ENCODE peak calls at places on chromosomes 7 and 10, in five cellular contexts. One of them, this sample, is unnamed.
A peak's percentile ranks its signal among the peaks of the same experiment; 100 is the strongest.

GRCh38 chr7:115561341-115562110 is 469.0 kb downstream of the TFEC start:
- DNase-seq in PC-3: peak; percentile 47
- DNase-seq in H9: no peak
- DNase-seq in fibroblast of lung: peak; percentile 95
- DNase-seq in DND-41: no peak
- DNase-seq in this sample: peak; percentile 88

GRCh38 chr7:30091431-30092386 is 43.1 kb upstream of the MTURN start:
- DNase-seq in H9: no peak
- DNase-seq in DND-41: no peak
- DNase-seq in fibroblast of lung: peak; percentile 91
- DNase-seq in PC-3: peak; percentile 85
- DNase-seq in this sample: peak; percentile 88

GRCh38 chr10:18610517-18610916 is 40.9 kb downstream of the NSUN6 start:
- DNase-seq in DND-41: no peak
- DNase-seq in H9: no peak
- DNase-seq in PC-3: peak; percentile 87
- DNase-seq in fibroblast of lung: peak; percentile 89
- DNase-seq in this sample: peak; percentile 77

GRCh38 chr10:49601857-49602256 is 8.3 kb upstream of the SLC18A3 start:
- DNase-seq in DND-41: no peak
- DNase-seq in PC-3: peak; percentile 87
- DNase-seq in H9: peak; percentile 16
- DNase-seq in fibroblast of lung: peak; percentile 30
- DNase-seq in this sample: peak; percentile 82

GRCh38 chr10:92901819-92902234 is 53.5 kb downstream of the EXOC6 start:
- DNase-seq in DND-41: peak; percentile 69
- DNase-seq in H9: no peak
- DNase-seq in fibroblast of lung: no peak
- DNase-seq in PC-3: no peak
- DNase-seq in this sample: no peak

GRCh38 chr7:129771928-129772479 is 160.5 kb downstream of the NRF1 start:
- DNase-seq in H9: peak; percentile 56
- DNase-seq in fibroblast of lung: no peak
- DNase-seq in PC-3: no peak
- DNase-seq in DND-41: no peak
- DNase-seq in this sample: no peak

GRCh38 chr7:158824028-158824427 is 5.3 kb downstream of the ESYT2 start:
- DNase-seq in fibroblast of lung: peak; percentile 34
- DNase-seq in H9: no peak
- DNase-seq in PC-3: no peak
- DNase-seq in DND-41: peak; percentile 89
- DNase-seq in this sample: peak; percentile 71

GRCh38 chr10:129168660-129169059 is 298.4 kb upstream of the MGMT start:
- DNase-seq in PC-3: no peak
- DNase-seq in DND-41: no peak
- DNase-seq in fibroblast of lung: no peak
- DNase-seq in H9: no peak
- DNase-seq in this sample: no peak

GRCh38 chr10:8059191-8059936 is 4.9 kb downstream of the GATA3 start:
- DNase-seq in H9: peak; percentile 40
- DNase-seq in fibroblast of lung: no peak
- DNase-seq in DND-41: peak; percentile 51
- DNase-seq in PC-3: no peak
- DNase-seq in this sample: no peak

GRCh38 chr10:4546500-4546899 is 279.5 kb upstream of the AKR1E2 start:
- DNase-seq in PC-3: peak; percentile 47
- DNase-seq in H9: no peak
- DNase-seq in fibroblast of lung: peak; percentile 94
- DNase-seq in DND-41: peak; percentile 79
- DNase-seq in this sample: peak; percentile 77

GRCh38 chr7:2681954-2682799 is 5.8 kb upstream of the AMZ1 start:
- DNase-seq in H9: no peak
- DNase-seq in fibroblast of lung: no peak
- DNase-seq in DND-41: no peak
- DNase-seq in PC-3: no peak
- DNase-seq in this sample: no peak

GRCh38 chr10:129968937-129969527 is 5.0 kb upstream of the EBF3 start:
- DNase-seq in H9: peak; percentile 85
- DNase-seq in DND-41: no peak
- DNase-seq in PC-3: peak; percentile 40
- DNase-seq in fibroblast of lung: no peak
- DNase-seq in this sample: peak; percentile 77

GRCh38 chr7:116554911-116555310 is 30.1 kb downstream of the CAV1 start:
- DNase-seq in H9: no peak
- DNase-seq in DND-41: no peak
- DNase-seq in PC-3: no peak
- DNase-seq in fibroblast of lung: no peak
- DNase-seq in this sample: no peak

GRCh38 chr10:44911081-44911540 is at the start of gene TMEM72:
- DNase-seq in DND-41: no peak
- DNase-seq in PC-3: no peak
- DNase-seq in fibroblast of lung: no peak
- DNase-seq in H9: peak; percentile 52
- DNase-seq in this sample: no peak

GRCh38 chr7:919114-919442 is 35.4 kb downstream of the ADAP1 start:
- DNase-seq in fibroblast of lung: no peak
- DNase-seq in H9: no peak
- DNase-seq in DND-41: no peak
- DNase-seq in PC-3: no peak
- DNase-seq in this sample: no peak

GRCh38 chr7:918441-919113 is 35.9 kb downstream of the ADAP1 start:
- DNase-seq in H9: no peak
- DNase-seq in DND-41: no peak
- DNase-seq in fibroblast of lung: no peak
- DNase-seq in PC-3: no peak
- DNase-seq in this sample: no peak

GRCh38 chr7:916291-916941 is 38.1 kb downstream of the ADAP1 start:
- DNase-seq in fibroblast of lung: peak; percentile 9
- DNase-seq in H9: no peak
- DNase-seq in DND-41: no peak
- DNase-seq in PC-3: no peak
- DNase-seq in this sample: no peak

GRCh38 chr7:917255-918117 is 37.0 kb downstream of the ADAP1 start:
- DNase-seq in fibroblast of lung: no peak
- DNase-seq in H9: no peak
- DNase-seq in DND-41: no peak
- DNase-seq in PC-3: no peak
- DNase-seq in this sample: no peak

DNA sequence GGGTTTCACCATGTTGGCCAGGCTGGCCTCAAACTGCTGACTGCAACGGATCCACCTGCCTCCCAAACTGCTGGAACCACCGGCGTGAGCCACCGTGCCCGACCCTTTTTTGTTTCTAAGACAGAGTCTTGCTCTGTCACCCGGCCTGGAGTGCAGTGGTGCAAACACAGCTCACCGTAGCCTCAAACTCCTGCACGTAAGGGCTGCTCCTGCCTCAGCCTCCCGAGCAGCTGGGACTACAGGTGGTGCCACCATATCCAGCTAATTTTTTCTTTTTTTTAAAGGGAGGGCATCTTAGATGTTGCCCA is 36.4 kb downstream of the ADAP1 start:
- DNase-seq in fibroblast of lung: no peak
- DNase-seq in H9: no peak
- DNase-seq in DND-41: no peak
- DNase-seq in PC-3: no peak
- DNase-seq in this sample: no peak
- H2AFZ ChIP-seq in fibroblast of lung: no peak overlapping the region
- H2AFZ ChIP-seq in H9: no peak overlapping the region
- H2AFZ ChIP-seq in DND-41: no peak overlapping the region
- H2AFZ ChIP-seq in PC-3: no peak overlapping the region
- H2AFZ ChIP-seq in this sample: no peak overlapping the region

DNA sequence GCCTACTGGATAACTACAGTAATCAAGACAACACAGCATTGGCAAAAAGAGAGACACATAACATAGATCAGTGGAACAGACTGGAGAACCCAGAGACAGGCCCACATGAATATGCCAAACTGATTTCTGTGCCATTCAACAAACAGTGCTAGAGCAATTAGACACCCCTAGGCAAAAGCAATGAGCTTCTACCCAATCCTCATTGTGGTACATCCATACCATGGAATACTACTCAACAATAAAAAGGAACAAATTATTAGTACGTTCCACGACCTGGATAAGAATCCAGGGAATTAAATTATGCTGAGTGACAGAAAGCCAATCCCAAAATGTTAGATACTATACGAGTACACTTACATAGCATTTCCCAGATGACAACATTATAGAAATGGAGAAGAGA is 2.8 kb upstream of the SVIL start:
- DNase-seq in DND-41: no peak
- DNase-seq in fibroblast of lung: no peak
- DNase-seq in PC-3: no peak
- DNase-seq in H9: no peak
- DNase-seq in this sample: no peak
- H2AFZ ChIP-seq in DND-41: no peak overlapping the region
- H2AFZ ChIP-seq in fibroblast of lung: no peak overlapping the region
- H2AFZ ChIP-seq in PC-3: no peak overlapping the region
- H2AFZ ChIP-seq in H9: no peak overlapping the region
- H2AFZ ChIP-seq in this sample: no peak overlapping the region

GRCh38 chr10:128151031-128151430 is 24.8 kb upstream of the MKI67 start:
- DNase-seq in fibroblast of lung: no peak
- DNase-seq in H9: no peak
- DNase-seq in DND-41: no peak
- DNase-seq in PC-3: no peak
- DNase-seq in this sample: no peak
- H2AFZ ChIP-seq in fibroblast of lung: no peak overlapping the region
- H2AFZ ChIP-seq in H9: no peak overlapping the region
- H2AFZ ChIP-seq in DND-41: no peak overlapping the region
- H2AFZ ChIP-seq in PC-3: no peak overlapping the region
- H2AFZ ChIP-seq in this sample: no peak overlapping the region

DNA sequence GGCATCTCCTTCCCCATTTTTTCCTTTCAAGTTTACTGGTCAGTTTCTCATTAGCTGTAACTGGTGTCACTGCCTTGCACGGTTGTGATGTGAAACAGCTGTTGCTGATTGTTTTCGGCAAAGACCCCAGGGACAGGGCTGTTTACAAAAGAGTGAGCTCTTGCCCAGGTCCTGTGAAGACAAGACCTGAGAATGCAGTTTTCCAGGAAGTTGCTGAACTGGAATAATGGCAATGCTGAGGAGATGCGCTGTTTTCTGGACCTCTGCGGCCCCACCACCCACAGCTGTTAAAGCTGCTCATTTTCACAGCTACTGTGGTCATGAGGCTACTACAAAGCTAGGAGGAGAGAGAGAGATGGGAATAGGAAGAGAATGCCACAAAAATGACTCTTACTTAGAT is 116.6 kb upstream of the RSU1 start:
- DNase-seq in DND-41: no peak
- DNase-seq in PC-3: no peak
- DNase-seq in H9: no peak
- DNase-seq in fibroblast of lung: no peak
- DNase-seq in this sample: no peak
- H2AFZ ChIP-seq in DND-41: no peak overlapping the region
- H2AFZ ChIP-seq in PC-3: no peak overlapping the region
- H2AFZ ChIP-seq in H9: no peak overlapping the region
- H2AFZ ChIP-seq in fibroblast of lung: peak overlapping the region; percentile 20
- H2AFZ ChIP-seq in this sample: no peak overlapping the region

GRCh38 chr7:104966022-104966421 is 48.0 kb upstream of the KMT2E start:
- DNase-seq in fibroblast of lung: no peak
- DNase-seq in DND-41: no peak
- DNase-seq in H9: no peak
- DNase-seq in PC-3: no peak
- DNase-seq in this sample: no peak

GRCh38 chr7:104962781-104963180 is 51.2 kb upstream of the KMT2E start:
- DNase-seq in PC-3: peak; percentile 46
- DNase-seq in fibroblast of lung: peak; percentile 57
- DNase-seq in DND-41: no peak
- DNase-seq in H9: no peak
- DNase-seq in this sample: peak; percentile 51

GRCh38 chr7:104963991-104964385 is 50.0 kb upstream of the KMT2E start:
- DNase-seq in PC-3: peak; percentile 29
- DNase-seq in DND-41: peak; percentile 31
- DNase-seq in H9: no peak
- DNase-seq in fibroblast of lung: peak; percentile 77
- DNase-seq in this sample: peak; percentile 42

GRCh38 chr7:104964626-104965236 is 49.3 kb upstream of the KMT2E start:
- DNase-seq in fibroblast of lung: no peak
- DNase-seq in H9: no peak
- DNase-seq in PC-3: no peak
- DNase-seq in DND-41: no peak
- DNase-seq in this sample: no peak

GRCh38 chr7:104963378-104963990 is 50.5 kb upstream of the KMT2E start:
- DNase-seq in PC-3: no peak
- DNase-seq in H9: no peak
- DNase-seq in fibroblast of lung: no peak
- DNase-seq in DND-41: no peak
- DNase-seq in this sample: no peak
- H2AFZ ChIP-seq in PC-3: no peak overlapping the region
- H2AFZ ChIP-seq in H9: no peak overlapping the region
- H2AFZ ChIP-seq in fibroblast of lung: no peak overlapping the region
- H2AFZ ChIP-seq in DND-41: no peak overlapping the region
- H2AFZ ChIP-seq in this sample: no peak overlapping the region

This sample was measured in GM23248.